ENCODE peak calls at places on chromosomes 12 and 14, in ten cellular contexts. One of them, this sample, is unnamed.

GRCh38 chr12:58066296-58066695 is 124.9 kb downstream of the ATP23 start:
- DNase-seq in adrenal gland: no peak
- DNase-seq in body of pancreas: no peak
- DNase-seq in naive thymus-derived CD4-positive, alpha-beta T cell: no peak
- DNase-seq in heart right ventricle: no peak
- DNase-seq in colonic mucosa: no peak
- DNase-seq in neuronal stem cell: no peak
- DNase-seq in uterus: no peak
- DNase-seq in spleen: no peak
- DNase-seq in ovary: no peak
- DNase-seq in this sample: no peak

GRCh38 chr14:58270628-58271027 is 26.0 kb downstream of the PSMA3 start:
- DNase-seq in heart right ventricle: no peak
- DNase-seq in uterus: no peak
- DNase-seq in spleen: no peak
- DNase-seq in ovary: no peak
- DNase-seq in naive thymus-derived CD4-positive, alpha-beta T cell: no peak
- DNase-seq in body of pancreas: no peak
- DNase-seq in neuronal stem cell: no peak
- DNase-seq in adrenal gland: no peak
- DNase-seq in colonic mucosa: no peak
- DNase-seq in this sample: no peak

GRCh38 chr12:111446044-111446581 is 40.4 kb downstream of the SH2B3 start:
- DNase-seq in neuronal stem cell: no peak
- DNase-seq in colonic mucosa: peak; percentile 70
- DNase-seq in uterus: peak; percentile 30
- DNase-seq in heart right ventricle: no peak
- DNase-seq in body of pancreas: peak; percentile 96
- DNase-seq in adrenal gland: peak; percentile 37
- DNase-seq in ovary: peak; percentile 55
- DNase-seq in spleen: no peak
- DNase-seq in naive thymus-derived CD4-positive, alpha-beta T cell: no peak
- DNase-seq in this sample: peak; percentile 81

GRCh38 chr12:43848786-43849185 is 12.9 kb downstream of the TMEM117 start:
- DNase-seq in colonic mucosa: no peak
- DNase-seq in adrenal gland: no peak
- DNase-seq in uterus: no peak
- DNase-seq in ovary: no peak
- DNase-seq in body of pancreas: no peak
- DNase-seq in naive thymus-derived CD4-positive, alpha-beta T cell: no peak
- DNase-seq in spleen: no peak
- DNase-seq in heart right ventricle: no peak
- DNase-seq in neuronal stem cell: no peak
- DNase-seq in this sample: no peak

GRCh38 chr12:30796508-30796780 is 41.7 kb upstream of the CAPRIN2 start:
- DNase-seq in ovary: peak; percentile 19
- DNase-seq in adrenal gland: peak; percentile 29
- DNase-seq in neuronal stem cell: peak; percentile 66
- DNase-seq in heart right ventricle: no peak
- DNase-seq in naive thymus-derived CD4-positive, alpha-beta T cell: no peak
- DNase-seq in spleen: no peak
- DNase-seq in uterus: no peak
- DNase-seq in colonic mucosa: no peak
- DNase-seq in body of pancreas: peak; percentile 37
- DNase-seq in this sample: no peak

GRCh38 chr12:114876968-114877680 is 193.1 kb upstream of the TBX3 start:
- DNase-seq in heart right ventricle: no peak
- DNase-seq in uterus: no peak
- DNase-seq in adrenal gland: peak; percentile 52
- DNase-seq in body of pancreas: no peak
- DNase-seq in ovary: no peak
- DNase-seq in spleen: no peak
- DNase-seq in naive thymus-derived CD4-positive, alpha-beta T cell: no peak
- DNase-seq in colonic mucosa: no peak
- DNase-seq in neuronal stem cell: no peak
- DNase-seq in this sample: no peak

GRCh38 chr12:132622437-132623071 is 4.0 kb downstream of the P2RX2 start:
- DNase-seq in spleen: no peak
- DNase-seq in ovary: peak; percentile 79
- DNase-seq in neuronal stem cell: no peak
- DNase-seq in adrenal gland: peak; percentile 44
- DNase-seq in naive thymus-derived CD4-positive, alpha-beta T cell: no peak
- DNase-seq in body of pancreas: no peak
- DNase-seq in colonic mucosa: no peak
- DNase-seq in uterus: peak; percentile 74
- DNase-seq in heart right ventricle: peak; percentile 53
- DNase-seq in this sample: peak; percentile 83

GRCh38 chr14:23356662-23357061 is 4.0 kb upstream of the SLC22A17 start:
- DNase-seq in neuronal stem cell: no peak
- DNase-seq in spleen: no peak
- DNase-seq in body of pancreas: no peak
- DNase-seq in adrenal gland: no peak
- DNase-seq in ovary: no peak
- DNase-seq in colonic mucosa: no peak
- DNase-seq in heart right ventricle: no peak
- DNase-seq in uterus: no peak
- DNase-seq in naive thymus-derived CD4-positive, alpha-beta T cell: no peak
- DNase-seq in this sample: no peak

GRCh38 chr12:31431721-31432120 is 105.8 kb upstream of the SINHCAF start:
- DNase-seq in adrenal gland: peak; percentile 22
- DNase-seq in naive thymus-derived CD4-positive, alpha-beta T cell: no peak
- DNase-seq in uterus: no peak
- DNase-seq in heart right ventricle: no peak
- DNase-seq in colonic mucosa: no peak
- DNase-seq in neuronal stem cell: no peak
- DNase-seq in spleen: no peak
- DNase-seq in ovary: no peak
- DNase-seq in body of pancreas: no peak
- DNase-seq in this sample: no peak

GRCh38 chr12:89825591-89826449 is 117.2 kb upstream of the ATP2B1 start:
- DNase-seq in naive thymus-derived CD4-positive, alpha-beta T cell: no peak
- DNase-seq in body of pancreas: no peak
- DNase-seq in uterus: no peak
- DNase-seq in ovary: no peak
- DNase-seq in neuronal stem cell: no peak
- DNase-seq in colonic mucosa: no peak
- DNase-seq in spleen: no peak
- DNase-seq in adrenal gland: no peak
- DNase-seq in heart right ventricle: no peak
- DNase-seq in this sample: no peak

GRCh38 chr12:20494803-20495202 is 126.5 kb downstream of the PDE3A start:
- DNase-seq in colonic mucosa: no peak
- DNase-seq in naive thymus-derived CD4-positive, alpha-beta T cell: no peak
- DNase-seq in uterus: no peak
- DNase-seq in body of pancreas: no peak
- DNase-seq in heart right ventricle: no peak
- DNase-seq in ovary: no peak
- DNase-seq in spleen: no peak
- DNase-seq in adrenal gland: no peak
- DNase-seq in neuronal stem cell: no peak
- DNase-seq in this sample: no peak

GRCh38 chr14:101972126-101972785 is 7.9 kb downstream of the DYNC1H1 start:
- DNase-seq in colonic mucosa: peak; percentile 86
- DNase-seq in adrenal gland: peak; percentile 94
- DNase-seq in uterus: peak; percentile 79
- DNase-seq in naive thymus-derived CD4-positive, alpha-beta T cell: no peak
- DNase-seq in ovary: peak; percentile 69
- DNase-seq in spleen: no peak
- DNase-seq in body of pancreas: peak; percentile 91
- DNase-seq in heart right ventricle: peak; percentile 89
- DNase-seq in neuronal stem cell: no peak
- DNase-seq in this sample: no peak

GRCh38 chr12:106753526-106753925 is 21.0 kb upstream of the RIC8B start:
- DNase-seq in spleen: peak; percentile 87
- DNase-seq in body of pancreas: no peak
- DNase-seq in colonic mucosa: no peak
- DNase-seq in uterus: no peak
- DNase-seq in heart right ventricle: no peak
- DNase-seq in adrenal gland: no peak
- DNase-seq in neuronal stem cell: no peak
- DNase-seq in ovary: no peak
- DNase-seq in naive thymus-derived CD4-positive, alpha-beta T cell: peak; percentile 57
- DNase-seq in this sample: no peak

GRCh38 chr12:99055294-99055693 is 410.2 kb downstream of the APAF1 start:
- DNase-seq in adrenal gland: no peak
- DNase-seq in body of pancreas: no peak
- DNase-seq in ovary: no peak
- DNase-seq in spleen: no peak
- DNase-seq in heart right ventricle: no peak
- DNase-seq in colonic mucosa: no peak
- DNase-seq in uterus: no peak
- DNase-seq in neuronal stem cell: no peak
- DNase-seq in naive thymus-derived CD4-positive, alpha-beta T cell: no peak
- DNase-seq in this sample: no peak

GRCh38 chr12:113049976-113050742 is 6.4 kb upstream of the DTX1 start:
- DNase-seq in adrenal gland: peak; percentile 15
- DNase-seq in body of pancreas: peak; percentile 39
- DNase-seq in heart right ventricle: no peak
- DNase-seq in neuronal stem cell: no peak
- DNase-seq in uterus: no peak
- DNase-seq in ovary: no peak
- DNase-seq in naive thymus-derived CD4-positive, alpha-beta T cell: no peak
- DNase-seq in colonic mucosa: no peak
- DNase-seq in spleen: no peak
- DNase-seq in this sample: peak; percentile 77

GRCh38 chr14:69281450-69282169 is 21.7 kb downstream of the GALNT16 start:
- DNase-seq in adrenal gland: no peak
- DNase-seq in uterus: no peak
- DNase-seq in body of pancreas: no peak
- DNase-seq in neuronal stem cell: no peak
- DNase-seq in spleen: no peak
- DNase-seq in heart right ventricle: peak; percentile 54
- DNase-seq in naive thymus-derived CD4-positive, alpha-beta T cell: no peak
- DNase-seq in colonic mucosa: no peak
- DNase-seq in ovary: no peak
- DNase-seq in this sample: peak; percentile 23

GRCh38 chr12:93989913-93990312 is 158.5 kb upstream of the PLXNC1 start:
- DNase-seq in adrenal gland: no peak
- DNase-seq in ovary: no peak
- DNase-seq in naive thymus-derived CD4-positive, alpha-beta T cell: no peak
- DNase-seq in uterus: no peak
- DNase-seq in body of pancreas: no peak
- DNase-seq in neuronal stem cell: no peak
- DNase-seq in spleen: no peak
- DNase-seq in colonic mucosa: no peak
- DNase-seq in heart right ventricle: no peak
- DNase-seq in this sample: no peak

GRCh38 chr12:78645956-78646355 is 218.6 kb upstream of the SYT1 start:
- DNase-seq in adrenal gland: no peak
- DNase-seq in colonic mucosa: no peak
- DNase-seq in heart right ventricle: no peak
- DNase-seq in ovary: no peak
- DNase-seq in body of pancreas: no peak
- DNase-seq in spleen: no peak
- DNase-seq in neuronal stem cell: no peak
- DNase-seq in naive thymus-derived CD4-positive, alpha-beta T cell: no peak
- DNase-seq in uterus: no peak
- DNase-seq in this sample: no peak

GRCh38 chr12:14803830-14804160 is 325 bp downstream of the C12orf60 start:
- DNase-seq in body of pancreas: no peak
- DNase-seq in spleen: no peak
- DNase-seq in neuronal stem cell: no peak
- DNase-seq in ovary: no peak
- DNase-seq in heart right ventricle: no peak
- DNase-seq in uterus: no peak
- DNase-seq in adrenal gland: no peak
- DNase-seq in naive thymus-derived CD4-positive, alpha-beta T cell: no peak
- DNase-seq in colonic mucosa: no peak
- DNase-seq in this sample: no peak

GRCh38 chr14:105818712-105819005 is 292.3 kb downstream of the TMEM121 start:
- DNase-seq in spleen: peak; percentile 75
- DNase-seq in colonic mucosa: no peak
- DNase-seq in uterus: no peak
- DNase-seq in neuronal stem cell: no peak
- DNase-seq in heart right ventricle: no peak
- DNase-seq in ovary: no peak
- DNase-seq in adrenal gland: no peak
- DNase-seq in body of pancreas: no peak
- DNase-seq in naive thymus-derived CD4-positive, alpha-beta T cell: no peak
- DNase-seq in this sample: peak; percentile 43
- H3K9me3 ChIP-seq in spleen: peaks cover 4% of the 10 kb centered on the region
- H3K9me3 ChIP-seq in colonic mucosa: no peaks in the 10 kb centered on the region
- H3K9me3 ChIP-seq in uterus: no peaks in the 10 kb centered on the region
- H3K9me3 ChIP-seq in neuronal stem cell: no peaks in the 10 kb centered on the region
- H3K9me3 ChIP-seq in heart right ventricle: no peaks in the 10 kb centered on the region
- H3K9me3 ChIP-seq in ovary: no peaks in the 10 kb centered on the region
- H3K9me3 ChIP-seq in adrenal gland: no peaks in the 10 kb centered on the region
- H3K9me3 ChIP-seq in body of pancreas: no peaks in the 10 kb centered on the region
- H3K9me3 ChIP-seq in naive thymus-derived CD4-positive, alpha-beta T cell: no peaks in the 10 kb centered on the region
- H3K9me3 ChIP-seq in this sample: no peaks in the 10 kb centered on the region

GRCh38 chr14:75281691-75282000 is 3.0 kb downstream of the FOS start:
- DNase-seq in adrenal gland: no peak
- DNase-seq in body of pancreas: no peak
- DNase-seq in naive thymus-derived CD4-positive, alpha-beta T cell: no peak
- DNase-seq in heart right ventricle: no peak
- DNase-seq in ovary: no peak
- DNase-seq in spleen: no peak
- DNase-seq in neuronal stem cell: no peak
- DNase-seq in uterus: no peak
- DNase-seq in colonic mucosa: no peak
- DNase-seq in this sample: no peak
- H3K4me3 ChIP-seq in adrenal gland: peak overlapping the region; percentile 83
- H3K4me3 ChIP-seq in body of pancreas: no peak overlapping the region
- H3K4me3 ChIP-seq in naive thymus-derived CD4-positive, alpha-beta T cell: no peak overlapping the region
- H3K4me3 ChIP-seq in heart right ventricle: no peak overlapping the region
- H3K4me3 ChIP-seq in ovary: peak overlapping the region; percentile 80
- H3K4me3 ChIP-seq in spleen: peak overlapping the region; percentile 73
- H3K4me3 ChIP-seq in neuronal stem cell: no peak overlapping the region
- H3K4me3 ChIP-seq in uterus: peak overlapping the region; percentile 79
- H3K4me3 ChIP-seq in colonic mucosa: peak overlapping the region; percentile 77
- H3K4me3 ChIP-seq in this sample: peak overlapping the region; percentile 81

DNA sequence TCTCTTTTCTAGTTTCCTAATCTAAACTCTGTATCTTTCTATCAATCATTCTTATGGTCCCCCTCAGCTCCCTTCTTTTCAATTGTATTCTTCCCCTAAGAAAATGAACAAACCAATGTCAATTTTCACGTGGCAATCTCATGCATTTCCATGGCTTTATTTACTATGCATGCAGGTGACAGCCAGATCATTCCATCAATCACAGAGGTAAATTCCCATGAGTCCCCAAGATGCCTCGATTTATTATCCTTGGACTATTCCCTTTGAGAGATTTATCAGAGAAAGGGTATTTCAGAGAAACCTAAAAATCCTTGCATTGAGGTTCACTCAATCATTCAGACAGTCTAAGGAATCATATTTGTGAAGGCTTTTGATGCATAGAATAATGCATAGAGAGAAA is 301.2 kb downstream of the DIO2 start:
- DNase-seq in ovary: no peak
- DNase-seq in naive thymus-derived CD4-positive, alpha-beta T cell: no peak
- DNase-seq in body of pancreas: no peak
- DNase-seq in adrenal gland: no peak
- DNase-seq in uterus: no peak
- DNase-seq in colonic mucosa: no peak
- DNase-seq in heart right ventricle: no peak
- DNase-seq in spleen: no peak
- DNase-seq in neuronal stem cell: no peak
- DNase-seq in this sample: no peak
- H3K9me3 ChIP-seq in ovary: no peaks in the 10 kb centered on the region
- H3K9me3 ChIP-seq in naive thymus-derived CD4-positive, alpha-beta T cell: no peaks in the 10 kb centered on the region
- H3K9me3 ChIP-seq in body of pancreas: no peaks in the 10 kb centered on the region
- H3K9me3 ChIP-seq in adrenal gland: no peaks in the 10 kb centered on the region
- H3K9me3 ChIP-seq in uterus: no peaks in the 10 kb centered on the region
- H3K9me3 ChIP-seq in colonic mucosa: no peaks in the 10 kb centered on the region
- H3K9me3 ChIP-seq in heart right ventricle: no peaks in the 10 kb centered on the region
- H3K9me3 ChIP-seq in spleen: no peaks in the 10 kb centered on the region
- H3K9me3 ChIP-seq in neuronal stem cell: no peaks in the 10 kb centered on the region
- H3K9me3 ChIP-seq in this sample: no peaks in the 10 kb centered on the region

GRCh38 chr14:64196668-64197411 is 97.3 kb downstream of the ESR2 start:
- DNase-seq in neuronal stem cell: peak; percentile 51
- DNase-seq in colonic mucosa: no peak
- DNase-seq in naive thymus-derived CD4-positive, alpha-beta T cell: no peak
- DNase-seq in heart right ventricle: peak; percentile 64
- DNase-seq in ovary: peak; percentile 52
- DNase-seq in body of pancreas: peak; percentile 60
- DNase-seq in uterus: no peak
- DNase-seq in adrenal gland: peak; percentile 87
- DNase-seq in spleen: peak; percentile 85
- DNase-seq in this sample: no peak
- H3K4me3 ChIP-seq in neuronal stem cell: peak overlapping the region; percentile 51
- H3K4me3 ChIP-seq in colonic mucosa: peak overlapping the region; percentile 12
- H3K4me3 ChIP-seq in naive thymus-derived CD4-positive, alpha-beta T cell: no peak overlapping the region
- H3K4me3 ChIP-seq in heart right ventricle: peak overlapping the region; percentile 22
- H3K4me3 ChIP-seq in ovary: peak overlapping the region; percentile 33
- H3K4me3 ChIP-seq in body of pancreas: no peak overlapping the region
- H3K4me3 ChIP-seq in uterus: peak overlapping the region; percentile 35
- H3K4me3 ChIP-seq in adrenal gland: peak overlapping the region; percentile 45
- H3K4me3 ChIP-seq in spleen: peak overlapping the region; percentile 17
- H3K4me3 ChIP-seq in this sample: peak overlapping the region; percentile 53

This sample was measured in kidney.